ENCODE peak calls at places on chromosomes 4 and X, in seven cellular contexts. K is uterus, O is psoas muscle, U is ovary, S is hepatocyte, F is kidney, B is right lobe of liver. Y is an unnamed sample.
A peak's percentile ranks its signal among the peaks of the same experiment; 100 is the strongest.

GRCh38 chr4:185932491-185932890 is 120.5 kb upstream of the SORBS2 start:
- DNase-seq in K (no peak), U (no peak), B (no peak), O (no peak), S (no peak), F (no peak), Y (no peak)

GRCh38 chrX:129701624-129702069 is 37.1 kb upstream of the XPNPEP2 start:
- DNase-seq in U (peak; percentile 43), K (peak; percentile 83), F (peak; percentile 82), B (no peak), O (peak; percentile 81), S (no peak), Y (peak; percentile 86)

GRCh38 chr4:151624606-151625565 is 135.9 kb downstream of the GATB start:
- DNase-seq in B (no peak), F (no peak), K (peak; percentile 48), U (peak; percentile 72), O (no peak), S (no peak), Y (peak; percentile 30)

GRCh38 chr4:184548651-184549341 is 74.4 kb upstream of the IRF2 start:
- DNase-seq in K (no peak), B (peak; percentile 72), U (no peak), F (no peak), S (no peak), O (no peak), Y (no peak)

GRCh38 chrX:17680732-17681413 is 56.4 kb upstream of the SCML1 start:
- DNase-seq in K (no peak), U (no peak), F (no peak), O (no peak), B (no peak), S (no peak), Y (no peak)

GRCh38 chrX:8783100-8784098 is 17.8 kb downstream of the FAM9A start:
- DNase-seq in B (no peak), K (no peak), S (no peak), U (no peak), F (peak; percentile 67), O (no peak), Y (no peak)

GRCh38 chr4:150007512-150007911 is 70.7 kb upstream of the DCLK2 start:
- DNase-seq in S (no peak), F (no peak), U (no peak), K (no peak), B (no peak), O (no peak), Y (no peak)

GRCh38 chrX:49053223-49054072 is 5.4 kb upstream of the CCDC120 start:
- DNase-seq in O (peak; percentile 60), K (peak; percentile 62), F (peak; percentile 85), U (peak; percentile 72), S (peak; percentile 86), B (no peak), Y (no peak)

GRCh38 chrX:96474357-96475125 is 210.1 kb upstream of the DIAPH2 start:
- DNase-seq in K (no peak), U (no peak), B (no peak), S (no peak), F (no peak), O (no peak), Y (no peak)

GRCh38 chr4:83191026-83191425 is 76.5 kb upstream of the PLAC8 start:
- DNase-seq in K (no peak), F (no peak), O (no peak), B (no peak), U (no peak), S (no peak), Y (no peak)
- H3K27ac ChIP-seq in K (no peak overlapping the region), F (no peak overlapping the region), O (no peak overlapping the region), B (no peak overlapping the region), U (no peak overlapping the region), S (no peak overlapping the region), Y (no peak overlapping the region)

GRCh38 chr4:127618427-127618826 is 14.3 kb upstream of the INTU start:
- DNase-seq in F (no peak), U (no peak), B (no peak), S (no peak), K (no peak), O (no peak), Y (no peak)

GRCh38 chr4:127623755-127624087 is 9.0 kb upstream of the INTU start:
- DNase-seq in B (no peak), K (peak; percentile 26), S (peak; percentile 10), O (peak; percentile 31), F (no peak), U (peak; percentile 16), Y (no peak)

GRCh38 chr4:127622923-127623754 is 9.6 kb upstream of the INTU start:
- DNase-seq in F (peak; percentile 80), O (peak; percentile 26), B (peak; percentile 57), S (peak; percentile 73), K (peak; percentile 29), U (peak; percentile 16), Y (no peak)

GRCh38 chr4:127624176-127624575 is 8.6 kb upstream of the INTU start:
- DNase-seq in F (no peak), K (no peak), O (no peak), S (no peak), U (no peak), B (no peak), Y (no peak)

GRCh38 chr4:127622621-127622922 is 10.2 kb upstream of the INTU start:
- DNase-seq in O (no peak), U (no peak), K (no peak), F (no peak), B (no peak), S (no peak), Y (no peak)
- H3K4me3 ChIP-seq in O (peak overlapping the region; percentile 69), U (peak overlapping the region; percentile 41), K (peak overlapping the region; percentile 37), F (peak overlapping the region; percentile 36), B (peak overlapping the region; percentile 43), S (peak overlapping the region; percentile 49), Y (peak overlapping the region; percentile 60)

DNA sequence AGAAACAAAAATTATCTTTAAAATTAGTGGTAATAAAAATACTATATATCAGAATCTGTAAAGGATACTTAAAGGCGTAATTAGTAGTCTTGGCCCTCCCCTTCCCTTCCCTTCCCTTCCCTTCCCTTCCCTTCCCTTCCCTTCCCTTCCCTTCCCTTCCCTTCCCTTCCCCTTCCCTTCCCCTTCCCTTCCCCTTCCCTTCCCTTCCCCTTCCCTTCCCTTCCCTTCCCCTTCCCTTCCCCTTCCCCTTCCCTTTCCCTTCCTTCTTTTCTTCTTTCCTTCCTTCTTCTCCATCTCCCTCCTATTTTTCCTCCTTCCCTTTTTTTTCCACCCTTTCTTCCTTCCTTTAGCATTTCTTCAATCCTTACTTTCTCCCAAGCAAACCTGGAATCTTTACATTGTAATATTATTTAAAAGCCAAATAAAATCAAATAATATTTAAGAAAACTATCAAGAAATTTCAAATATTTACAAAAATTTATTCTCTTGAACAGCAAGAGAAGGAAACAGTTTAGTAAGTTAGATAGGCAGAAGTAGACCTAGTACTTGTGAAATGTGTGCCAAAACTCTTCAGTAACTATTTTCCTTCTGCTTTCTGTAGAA is 379.8 kb upstream of the ATOH1 start:
- DNase-seq in F (no peak), U (no peak), O (no peak), K (no peak), S (no peak), B (no peak), Y (no peak)
- H3K27ac ChIP-seq in F (no peak overlapping the region), U (no peak overlapping the region), O (no peak overlapping the region), K (no peak overlapping the region), S (no peak overlapping the region), B (no peak overlapping the region), Y (no peak overlapping the region)

DNA sequence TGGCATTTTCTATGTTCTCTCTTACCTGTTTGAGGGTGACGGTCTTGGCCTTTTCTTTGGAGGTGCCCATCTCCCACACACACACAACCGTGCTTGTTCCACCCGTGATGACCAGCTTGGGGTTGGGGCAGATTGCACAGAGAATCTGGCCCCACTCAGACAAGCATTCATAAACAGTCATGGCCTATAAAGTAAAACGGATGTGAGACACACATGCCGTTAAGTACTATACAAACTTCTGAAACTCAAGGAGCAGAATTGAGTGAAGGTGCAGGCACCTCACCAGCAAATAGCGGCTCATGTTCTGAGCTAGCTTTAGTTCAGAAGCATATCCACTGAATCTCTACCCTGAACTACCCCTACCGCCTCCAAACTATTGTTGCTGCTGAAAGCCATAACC is 107.6 kb downstream of the CDS1 start:
- DNase-seq in S (no peak), O (no peak), U (no peak), F (no peak), K (no peak), B (no peak), Y (no peak)
- H3K4me3 ChIP-seq in S (no peak overlapping the region), O (no peak overlapping the region), U (no peak overlapping the region), F (no peak overlapping the region), K (no peak overlapping the region), B (no peak overlapping the region), Y (no peak overlapping the region)

DNA sequence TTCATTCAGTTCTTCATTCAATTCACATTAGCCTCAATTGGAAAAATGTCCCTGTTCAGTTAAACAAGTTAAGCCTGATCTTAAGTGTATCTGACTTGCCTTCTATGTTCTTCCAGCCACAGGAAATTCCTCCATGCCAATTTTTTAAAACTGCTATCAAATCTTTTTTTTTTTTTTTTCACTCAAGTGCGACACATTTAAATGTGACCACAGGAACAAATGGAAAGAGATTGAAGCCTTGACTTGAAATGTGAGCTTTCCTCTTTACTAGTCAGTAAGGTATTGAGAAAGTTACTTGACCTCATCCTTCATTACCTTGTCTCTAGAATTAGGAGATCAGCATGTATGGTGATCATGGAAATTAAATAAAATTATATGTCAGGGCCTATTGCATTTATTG is 165.1 kb downstream of the SLIT2 start:
- DNase-seq in U (no peak), K (no peak), F (no peak), B (no peak), O (no peak), S (no peak), Y (no peak)
- H3K27ac ChIP-seq in U (no peak overlapping the region), K (no peak overlapping the region), F (no peak overlapping the region), B (no peak overlapping the region), O (no peak overlapping the region), S (no peak overlapping the region), Y (no peak overlapping the region)

DNA sequence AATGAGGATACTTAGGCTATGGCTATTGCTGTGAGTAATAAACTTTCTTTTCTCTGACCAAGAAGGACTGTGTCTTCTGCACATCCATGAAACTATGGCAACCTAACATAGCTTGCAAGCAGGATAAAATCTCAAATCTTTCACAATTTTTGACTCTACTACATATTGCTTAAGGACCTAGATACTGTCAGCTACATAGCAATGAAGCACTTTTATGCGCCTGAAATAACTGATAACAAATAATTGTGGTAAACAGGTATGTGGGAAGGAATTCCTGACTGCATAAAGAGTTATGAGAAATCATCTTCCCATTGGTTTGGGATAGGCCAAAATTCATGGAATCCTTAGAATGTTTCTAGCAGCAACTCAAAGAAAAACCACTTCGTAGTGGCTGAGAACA is 41.2 kb upstream of the PDGFC start:
- DNase-seq in U (no peak), O (no peak), S (peak; percentile 6), F (no peak), B (no peak), K (no peak), Y (no peak)
- H3K4me3 ChIP-seq in U (no peak overlapping the region), O (no peak overlapping the region), S (no peak overlapping the region), F (no peak overlapping the region), B (no peak overlapping the region), K (no peak overlapping the region), Y (no peak overlapping the region)

Y was measured in tibial artery.